ENCODE peak calls at places on chromosome 21, in five cellular contexts. F is H54, H is coronary artery, P is lower lobe of right lung, W is Right ventricle myocardium superior. U is an unnamed sample.

GRCh38 chr21:15446193-15446592 is 283.6 kb upstream of the USP25 start:
- DNase-seq in F (no peak), P (no peak), W (no peak), H (no peak), U (no peak)

GRCh38 chr21:35619184-35619583 is 441.1 kb downstream of the SETD4 start:
- DNase-seq in F (no peak), P (no peak), H (no peak), W (no peak), U (no peak)

GRCh38 chr21:42833439-42833815 is 45.9 kb downstream of the WDR4 start:
- DNase-seq in F (no peak), H (peak), W (no peak), P (no peak), U (peak)

GRCh38 chr21:41801256-41801655 is 34.4 kb upstream of the RIPK4 start:
- DNase-seq in H (no peak), F (no peak), P (no peak), W (no peak), U (no peak)

GRCh38 chr21:45152265-45152746 is 77.9 kb downstream of the ADARB1 start:
- DNase-seq in P (peak), W (peak), H (peak), F (no peak), U (peak)

GRCh38 chr21:31872452-31873274 is at the start of gene HUNK:
- DNase-seq in W (peak), H (peak), F (no peak), P (peak), U (peak)

GRCh38 chr21:36910581-36911307 is 55.7 kb downstream of the HLCS start:
- DNase-seq in H (no peak), W (no peak), F (no peak), P (no peak), U (no peak)

GRCh38 chr21:31730687-31731111 is 1.2 kb downstream of the SCAF4 start:
- DNase-seq in H (no peak), W (no peak), P (no peak), F (no peak), U (peak)

GRCh38 chr21:32886339-32886738 is 114.8 kb upstream of the PAXBP1 start:
- DNase-seq in P (no peak), F (no peak), H (no peak), W (no peak), U (no peak)

GRCh38 chr21:37292041-37292440 is 24.9 kb upstream of the VPS26C start:
- DNase-seq in H (no peak), F (no peak), P (no peak), W (no peak), U (no peak)

GRCh38 chr21:45074048-45074817 is at the start of gene ADARB1:
- DNase-seq in P (peak), H (peak), F (peak), W (peak), U (peak)

GRCh38 chr21:33011462-33011861 is 14.3 kb upstream of the OLIG2 start:
- DNase-seq in W (no peak), P (no peak), F (peak), H (peak), U (no peak)

GRCh38 chr21:35556536-35556935 is 503.8 kb downstream of the SETD4 start:
- DNase-seq in F (no peak), P (no peak), H (no peak), W (no peak), U (no peak)

GRCh38 chr21:44996983-44997936 is 57.4 kb downstream of the SLX9 start:
- DNase-seq in W (peak), F (no peak), P (peak), H (no peak), U (no peak)

GRCh38 chr21:45427331-45428271 is 22.6 kb downstream of the COL18A1 start:
- DNase-seq in H (peak), W (no peak), F (peak), P (no peak), U (no peak)

GRCh38 chr21:32382108-32382601 is 10.7 kb downstream of the URB1 start:
- DNase-seq in F (no peak), W (no peak), P (no peak), H (no peak), U (no peak)

GRCh38 chr21:43283136-43283924 is 114.5 kb downstream of the CRYAA start:
- DNase-seq in H (no peak), P (peak), F (no peak), W (peak), U (no peak)

GRCh38 chr21:43333301-43334062 is 93.4 kb downstream of the SIK1 start:
- DNase-seq in H (no peak), W (no peak), P (peak), F (peak), U (no peak)

GRCh38 chr21:35072557-35072956 is 23.5 kb upstream of the RUNX1 start:
- DNase-seq in H (no peak), W (no peak), F (no peak), P (no peak), U (no peak)

GRCh38 chr21:45790427-45790826 is 146.9 kb downstream of the PCBP3 start:
- DNase-seq in W (no peak), F (no peak), H (no peak), P (no peak), U (no peak)

GRCh38 chr21:29149771-29150425 is 19.5 kb downstream of the MAP3K7CL start:
- DNase-seq in W (no peak), F (no peak), P (no peak), H (no peak), U (no peak)

GRCh38 chr21:33039542-33039941 is 13.8 kb downstream of the OLIG2 start:
- DNase-seq in P (no peak), H (no peak), F (no peak), W (no peak), U (no peak)

GRCh38 chr21:42047821-42048613 is 23.1 kb upstream of the UMODL1 start:
- DNase-seq in F (peak), H (peak), W (peak), P (no peak), U (no peak)

GRCh38 chr21:28908351-28908750 is 84.3 kb downstream of the LTN1 start:
- DNase-seq in H (no peak), F (no peak), P (no peak), W (no peak), U (no peak)

GRCh38 chr21:42525228-42525604 is 11.6 kb downstream of the SLC37A1 start:
- DNase-seq in H (peak), F (no peak), P (no peak), W (no peak), U (peak)

GRCh38 chr21:34865922-34866271 is 183.2 kb downstream of the RUNX1 start:
- DNase-seq in H (no peak), W (no peak), F (no peak), P (no peak), U (peak)

GRCh38 chr21:36699026-36699545 is at the start of gene SIM2:
- DNase-seq in H (no peak), P (no peak), W (no peak), F (no peak), U (no peak)

GRCh38 chr21:42346866-42347600 is 3.8 kb downstream of the TFF2 start:
- DNase-seq in P (no peak), W (no peak), F (no peak), H (peak), U (no peak)

GRCh38 chr21:39625211-39625895 is 12.6 kb downstream of the B3GALT5 start:
- DNase-seq in W (no peak), H (no peak), F (no peak), P (no peak), U (no peak)

GRCh38 chr21:34029724-34030528 is 43.5 kb upstream of the MRPS6 start:
- DNase-seq in P (no peak), H (no peak), W (no peak), F (peak), U (peak)

GRCh38 chr21:36430841-36431240 is 45.6 kb downstream of the CHAF1B start:
- DNase-seq in F (no peak), W (no peak), P (no peak), H (no peak), U (no peak)

GRCh38 chr21:38306833-38307232 is 50.0 kb downstream of the KCNJ15 start:
- DNase-seq in P (no peak), F (no peak), H (no peak), W (no peak), U (no peak)

GRCh38 chr21:30710499-30710898 is 8.1 kb downstream of the KRTAP21-3 start:
- DNase-seq in W (no peak), H (no peak), F (no peak), P (no peak), U (no peak)

GRCh38 chr21:33848252-33848953 is 67.2 kb downstream of the ATP5PO start:
- DNase-seq in P (no peak), W (no peak), F (no peak), H (no peak), U (peak)

GRCh38 chr21:17513214-17514123 is 626 bp downstream of the CXADR start:
- DNase-seq in H (no peak), F (no peak), W (no peak), P (peak), U (peak)

GRCh38 chr21:35885942-35886541 is 174.3 kb downstream of the SETD4 start:
- DNase-seq in P (no peak), W (no peak), F (no peak), H (no peak), U (no peak)

GRCh38 chr21:45334134-45334533 is 46.4 kb upstream of the POFUT2 start:
- DNase-seq in W (no peak), P (no peak), F (no peak), H (no peak), U (no peak)